ENCODE peak calls at places on chromosomes 5 and 9, in ten cellular contexts. A, Q, T, V, L, S, H, P, X and O are unnamed samples.

GRCh38 chr9:127074561-127075548 is 47.6 kb downstream of the ANGPTL2 start:
- DNase-seq in H (no peak), A (no peak), Q (no peak), X (no peak), P (peak; percentile 54), S (no peak), V (peak; percentile 13), L (no peak), T (peak; percentile 58), O (peak; percentile 80)

GRCh38 chr9:86027767-86028166 is 71.6 kb downstream of the GOLM1 start:
- DNase-seq in X (no peak), S (no peak), V (no peak), A (no peak), Q (no peak), L (no peak), H (no peak), P (no peak), T (no peak), O (no peak)

GRCh38 chr5:140554454-140554853 is 2.8 kb downstream of the SRA1 start:
- DNase-seq in T (no peak), X (peak; percentile 73), Q (no peak), L (no peak), V (no peak), P (no peak), A (peak; percentile 34), S (no peak), H (no peak), O (no peak)

GRCh38 chr9:116269250-116269649 is 115.7 kb downstream of the PAPPA start:
- DNase-seq in P (no peak), A (no peak), T (no peak), X (peak; percentile 55), V (no peak), S (no peak), H (no peak), L (peak; percentile 18), Q (no peak), O (no peak)

GRCh38 chr5:142325677-142326479 is 1.1 kb upstream of the SPRY4 start:
- DNase-seq in P (peak; percentile 76), H (no peak), V (peak; percentile 63), Q (peak; percentile 79), L (peak; percentile 82), A (peak; percentile 87), S (peak; percentile 44), T (peak; percentile 70), X (peak; percentile 92), O (peak; percentile 40)

GRCh38 chr5:136730426-136730825 is 365.1 kb upstream of the TRPC7 start:
- DNase-seq in T (no peak), P (no peak), A (no peak), V (no peak), H (no peak), L (peak; percentile 87), Q (no peak), X (no peak), S (no peak), O (no peak)

GRCh38 chr9:88179080-88179521 is 40.8 kb upstream of the SPATA31C2 start:
- DNase-seq in P (no peak), L (no peak), S (no peak), T (no peak), H (peak; percentile 83), A (no peak), V (peak; percentile 57), X (no peak), Q (no peak), O (no peak)

GRCh38 chr9:81627481-81627880 is 61.9 kb downstream of the TLE1 start:
- DNase-seq in V (no peak), L (no peak), P (no peak), T (no peak), S (no peak), Q (no peak), X (no peak), A (no peak), H (no peak), O (no peak)

GRCh38 chr5:131393498-131393968 is 129.7 kb downstream of the CDC42SE2 start:
- DNase-seq in S (no peak), T (no peak), P (no peak), H (no peak), X (no peak), A (no peak), L (no peak), V (no peak), Q (no peak), O (no peak)

GRCh38 chr9:6897831-6898230 is 140.1 kb downstream of the KDM4C start:
- DNase-seq in S (peak; percentile 30), X (no peak), T (no peak), Q (no peak), L (no peak), H (no peak), A (no peak), V (no peak), P (no peak), O (no peak)

GRCh38 chr9:98980291-98980690 is 36.6 kb downstream of the COL15A1 start:
- DNase-seq in H (no peak), A (no peak), Q (no peak), T (no peak), L (no peak), X (no peak), P (peak; percentile 57), S (no peak), V (no peak), O (no peak)

GRCh38 chr9:77996696-77997095 is 34.9 kb downstream of the GNAQ start:
- DNase-seq in X (no peak), V (no peak), T (no peak), P (no peak), S (no peak), H (no peak), A (no peak), L (no peak), Q (no peak), O (no peak)

GRCh38 chr9:23830949-23831730 is 5.1 kb upstream of the ELAVL2 start:
- DNase-seq in A (no peak), S (no peak), Q (no peak), X (no peak), P (no peak), T (no peak), V (no peak), L (no peak), H (no peak), O (no peak)

GRCh38 chr9:79195904-79196303 is 375.9 kb upstream of the TLE4 start:
- DNase-seq in T (no peak), P (no peak), A (no peak), V (no peak), H (no peak), S (no peak), Q (no peak), X (peak; percentile 55), L (no peak), O (no peak)

GRCh38 chr5:64165500-64166200 is at the start of gene RNF180:
- DNase-seq in P (peak; percentile 69), Q (peak; percentile 75), H (peak; percentile 78), V (peak; percentile 61), T (peak; percentile 59), S (peak; percentile 75), X (peak; percentile 39), L (peak; percentile 63), A (no peak), O (peak; percentile 22)

GRCh38 chr5:134509308-134510040 is 16.0 kb upstream of the JADE2 start:
- DNase-seq in S (peak; percentile 78), V (peak; percentile 97), X (no peak), P (peak; percentile 26), T (no peak), L (peak; percentile 79), Q (no peak), H (peak; percentile 58), A (no peak), O (no peak)

GRCh38 chr5:75325242-75325641 is 11.8 kb upstream of the HMGCR start:
- DNase-seq in V (no peak), S (no peak), T (no peak), H (no peak), X (no peak), L (no peak), Q (no peak), P (no peak), A (no peak), O (no peak)

GRCh38 chr5:154406231-154406630 is 39.6 kb upstream of the SAP30L start:
- DNase-seq in X (no peak), S (no peak), Q (no peak), P (peak; percentile 49), L (peak; percentile 92), T (no peak), H (no peak), V (no peak), A (no peak), O (no peak)

GRCh38 chr5:123876265-123876790 is 364.4 kb downstream of the CSNK1G3 start:
- DNase-seq in X (no peak), P (no peak), T (no peak), L (no peak), H (no peak), Q (no peak), V (no peak), S (no peak), A (no peak), O (no peak)
- H3K4me3 ChIP-seq in X (no peak overlapping the region), P (no peak overlapping the region), T (no peak overlapping the region), L (no peak overlapping the region), H (no peak overlapping the region), Q (no peak overlapping the region), V (no peak overlapping the region), S (no peak overlapping the region), A (no peak overlapping the region), O (no peak overlapping the region)

GRCh38 chr9:83538172-83538889 is at the start of gene FRMD3:
- DNase-seq in P (peak; percentile 90), L (peak; percentile 78), T (peak; percentile 88), H (peak; percentile 93), V (peak; percentile 91), X (peak; percentile 38), Q (peak; percentile 94), S (peak; percentile 83), A (no peak), O (peak; percentile 69)
- TF ChIP-seq CTCF in P (peak; percentile 56), L (peak; percentile 71), T (peak; percentile 77), H (peak; percentile 64), V (peak; percentile 89), X (peak; percentile 82), Q (peak; percentile 65), S (peak; percentile 54), A (no peak), O (peak; percentile 50)

DNA sequence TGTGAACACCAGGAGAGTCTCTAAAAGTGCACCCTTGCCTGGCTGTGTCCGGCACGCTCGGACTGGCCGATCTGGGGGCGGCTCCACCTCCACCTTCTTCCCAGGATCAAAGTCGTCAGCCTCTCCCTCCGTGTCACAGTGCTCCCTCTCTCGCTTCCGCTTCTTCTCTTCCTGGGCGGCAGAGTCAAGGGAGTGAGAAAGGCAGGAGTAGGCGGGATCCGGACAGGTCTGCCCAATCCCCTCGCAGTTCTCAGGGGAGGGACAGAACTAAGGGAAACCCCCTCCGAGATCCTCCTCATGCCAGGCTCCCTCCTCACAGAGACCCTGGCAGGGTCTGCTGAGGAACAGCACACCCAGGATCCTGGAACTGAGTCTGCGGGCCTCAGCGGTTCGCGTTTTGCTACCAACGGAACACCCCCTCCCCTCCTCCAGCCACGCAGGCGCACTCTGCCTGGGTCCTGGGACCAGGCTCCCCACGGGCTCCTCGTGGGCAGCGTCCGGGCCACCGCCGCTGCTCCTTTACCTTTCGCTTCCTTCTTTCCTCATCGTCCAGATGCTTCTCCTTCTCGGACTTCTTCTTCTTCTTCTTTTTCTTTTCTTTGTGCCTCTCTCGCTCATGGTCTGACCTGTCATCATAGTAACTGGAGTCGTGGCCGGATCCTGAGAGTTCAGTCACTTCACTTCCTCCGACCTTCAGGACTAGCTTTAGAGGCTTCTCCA is 1.3 kb downstream of the BRD9 start:
- DNase-seq in V (no peak), T (no peak), P (peak; percentile 46), H (peak; percentile 75), A (peak; percentile 83), Q (peak; percentile 31), L (peak; percentile 80), X (no peak), S (peak; percentile 26), O (no peak)
- H3K27ac ChIP-seq in V (no peak overlapping the region), T (peak overlapping the region; percentile 93), P (no peak overlapping the region), H (peak overlapping the region; percentile 91), A (peak overlapping the region; percentile 83), Q (no peak overlapping the region), L (peak overlapping the region; percentile 67), X (no peak overlapping the region), S (no peak overlapping the region), O (no peak overlapping the region)

GRCh38 chr5:152146566-152146965 is 221.9 kb upstream of the GLRA1 start:
- DNase-seq in T (no peak), L (no peak), X (no peak), S (no peak), V (no peak), A (no peak), P (no peak), Q (no peak), H (no peak), O (no peak)
- H3K4me3 ChIP-seq in T (no peak overlapping the region), L (no peak overlapping the region), X (no peak overlapping the region), S (no peak overlapping the region), V (no peak overlapping the region), A (no peak overlapping the region), P (no peak overlapping the region), Q (no peak overlapping the region), H (no peak overlapping the region), O (no peak overlapping the region)